ENCODE peak calls at places on chromosomes 5 and 9, in four cellular contexts. D is lung, V is PC-9, Q is neuronal stem cell. X is an unnamed sample.
A peak's percentile ranks its signal among the peaks of the same experiment; 100 is the strongest.

GRCh38 chr5:169812786-169813185 is 167.5 kb downstream of the INSYN2B start:
- DNase-seq in D (no peak), Q (no peak), V (no peak), X (no peak)

GRCh38 chr5:79448336-79448735 is 65.6 kb downstream of the HOMER1 start:
- DNase-seq in D (no peak), Q (no peak), V (no peak), X (no peak)

GRCh38 chr5:33146916-33147315 is 293.8 kb upstream of the TARS1 start:
- DNase-seq in V (no peak), D (no peak), Q (no peak), X (no peak)

GRCh38 chr9:15513335-15513734 is 2.6 kb upstream of the PSIP1 start:
- DNase-seq in Q (no peak), D (no peak), V (no peak), X (peak; percentile 29)

GRCh38 chr9:38339087-38339486 is 53.4 kb upstream of the ALDH1B1 start:
- DNase-seq in V (no peak), D (no peak), Q (no peak), X (no peak)

GRCh38 chr5:95619518-95620029 is 313 bp upstream of the GPR150 start:
- DNase-seq in Q (no peak), V (no peak), D (no peak), X (no peak)

GRCh38 chr9:90722116-90722515 is 79.5 kb upstream of the DIRAS2 start:
- DNase-seq in D (no peak), V (no peak), Q (no peak), X (no peak)

GRCh38 chr5:13427859-13428557 is 516.5 kb downstream of the DNAH5 start:
- DNase-seq in Q (no peak), V (no peak), D (no peak), X (no peak)

GRCh38 chr9:83247732-83248131 is 184.8 kb upstream of the RASEF start:
- DNase-seq in Q (no peak), D (no peak), V (no peak), X (no peak)

GRCh38 chr9:137221477-137222111 is 446 bp downstream of the RNF208 start:
- DNase-seq in V (no peak), D (no peak), Q (no peak), X (peak; percentile 65)

GRCh38 chr9:95181226-95181818 is 136.2 kb downstream of the FANCC start:
- DNase-seq in V (no peak), Q (no peak), D (no peak), X (no peak)

GRCh38 chr9:82695704-82696103 is 367.2 kb downstream of the RASEF start:
- DNase-seq in V (no peak), D (no peak), Q (no peak), X (no peak)

GRCh38 chr5:151406322-151406947 is 41.0 kb upstream of the SLC36A1 start:
- DNase-seq in V (no peak), Q (no peak), D (no peak), X (no peak)

GRCh38 chr9:16136961-16137360 is 584.1 kb downstream of the CCDC171 start:
- DNase-seq in D (no peak), Q (no peak), V (no peak), X (no peak)

GRCh38 chr5:80711938-80712337 is 57.2 kb upstream of the DHFR start:
- DNase-seq in Q (peak; percentile 11), V (peak; percentile 9), D (no peak), X (peak; percentile 62)

GRCh38 chr5:2007906-2008437 is 125.2 kb upstream of the IRX4 start:
- DNase-seq in D (peak; percentile 50), Q (no peak), V (no peak), X (no peak)

GRCh38 chr5:144167998-144168397 is 2.5 kb downstream of the YIPF5 start:
- DNase-seq in Q (no peak), D (no peak), V (no peak), X (no peak)
- H3K4me3 ChIP-seq in Q (no peak overlapping the region), D (no peak overlapping the region), V (no peak overlapping the region), X (no peak overlapping the region)

GRCh38 chr5:84430863-84431663 is 46.4 kb upstream of the EDIL3 start:
- DNase-seq in V (peak; percentile 49), Q (no peak), D (no peak), X (no peak)
- H3K4me1 ChIP-seq in V (peaks cover 21% of the 10 kb centered on the region), Q (no peaks in the 10 kb centered on the region), D (no peaks in the 10 kb centered on the region), X (peaks cover 6% of the 10 kb centered on the region)

DNA sequence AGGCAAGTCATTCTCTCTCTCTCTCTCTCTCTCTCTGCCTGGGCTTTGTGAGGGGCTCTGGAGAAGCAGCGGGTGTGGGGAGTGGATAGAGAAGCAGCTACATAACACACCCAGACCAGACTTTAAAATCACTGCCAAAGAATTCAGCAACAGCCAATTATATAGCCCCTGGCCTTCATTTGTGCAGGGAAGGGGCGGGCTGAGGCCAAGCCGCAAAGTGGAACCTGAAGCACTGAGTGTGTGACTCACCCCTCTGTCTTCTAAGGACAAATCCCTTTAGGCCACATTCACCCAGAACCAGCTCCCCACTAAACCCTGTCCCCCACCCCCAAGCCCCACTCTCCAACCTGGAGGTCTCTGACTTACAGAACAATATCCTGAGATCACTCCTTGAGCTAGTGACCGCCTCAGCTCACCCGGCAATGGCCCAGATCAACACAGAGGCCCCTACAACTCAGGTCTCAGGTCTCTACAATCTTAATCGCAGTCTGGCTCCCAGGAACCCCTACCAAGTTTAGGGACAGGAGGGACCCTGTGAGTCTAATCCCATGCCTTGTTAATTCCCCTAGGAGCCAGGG is 6.0 kb downstream of the B4GALT1 start:
- DNase-seq in D (peak; percentile 83), V (peak; percentile 84), Q (peak; percentile 40), X (peak; percentile 67)
- H3K4me3 ChIP-seq in D (no peak overlapping the region), V (peak overlapping the region; percentile 93), Q (no peak overlapping the region), X (no peak overlapping the region)

DNA sequence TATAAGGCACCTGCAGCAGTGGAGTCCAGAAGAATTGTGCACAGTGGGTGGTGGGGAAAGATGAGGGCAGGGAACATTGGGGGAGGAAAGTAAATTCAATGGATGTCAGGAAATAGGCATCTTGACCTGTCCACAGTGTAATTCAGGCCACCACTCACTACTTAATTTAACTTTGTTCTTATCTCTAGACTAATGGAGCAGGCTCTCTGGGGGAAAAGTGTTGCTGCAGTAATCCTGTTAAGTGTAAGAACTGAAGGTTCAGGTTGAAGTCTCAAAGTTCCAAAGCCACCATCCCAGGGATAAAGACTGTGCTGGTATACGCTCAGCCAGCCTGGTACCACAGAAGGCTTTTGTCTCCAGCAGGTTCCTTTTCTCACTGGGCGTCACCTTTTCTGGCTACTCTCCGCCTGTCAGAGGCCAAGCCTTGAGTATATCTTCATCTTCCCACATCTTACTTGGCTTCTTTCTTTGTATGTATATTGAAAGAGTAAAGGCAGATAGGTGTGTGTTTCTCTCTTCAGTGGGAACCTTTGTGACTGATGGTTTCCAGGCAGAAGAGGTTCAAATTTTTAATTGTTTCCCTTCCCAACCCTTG is 150.9 kb upstream of the DMRT1 start:
- DNase-seq in D (no peak), Q (no peak), V (no peak), X (no peak)
- H3K4me1 ChIP-seq in D (peaks cover 2% of the 10 kb centered on the region), Q (peaks cover 22% of the 10 kb centered on the region), V (peaks cover 51% of the 10 kb centered on the region), X (no peaks in the 10 kb centered on the region)

DNA sequence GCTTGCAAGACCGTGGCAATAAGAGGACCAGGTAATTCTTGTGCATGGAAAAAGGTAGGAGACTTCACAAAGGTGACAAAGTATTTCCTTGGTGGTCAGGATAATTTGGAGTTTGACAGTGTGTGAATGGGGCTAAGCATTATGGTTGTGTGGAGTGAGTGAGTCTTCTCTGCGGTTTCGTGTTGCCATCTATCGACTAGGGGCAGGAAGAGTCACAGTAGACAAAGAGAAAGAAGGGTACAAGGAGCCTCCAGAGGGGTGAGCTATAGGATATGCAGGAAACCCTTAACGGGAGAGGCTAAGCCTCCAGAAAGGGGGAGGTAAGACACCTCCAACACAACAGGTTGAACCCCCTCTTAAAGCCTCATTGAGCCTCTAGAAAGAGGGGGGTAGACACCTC is 64.0 kb upstream of the RANBP6 start:
- DNase-seq in D (no peak), Q (no peak), V (no peak), X (no peak)
- H3K4me3 ChIP-seq in D (no peak overlapping the region), Q (peak overlapping the region; percentile 43), V (peak overlapping the region; percentile 64), X (peak overlapping the region; percentile 46)

DNA sequence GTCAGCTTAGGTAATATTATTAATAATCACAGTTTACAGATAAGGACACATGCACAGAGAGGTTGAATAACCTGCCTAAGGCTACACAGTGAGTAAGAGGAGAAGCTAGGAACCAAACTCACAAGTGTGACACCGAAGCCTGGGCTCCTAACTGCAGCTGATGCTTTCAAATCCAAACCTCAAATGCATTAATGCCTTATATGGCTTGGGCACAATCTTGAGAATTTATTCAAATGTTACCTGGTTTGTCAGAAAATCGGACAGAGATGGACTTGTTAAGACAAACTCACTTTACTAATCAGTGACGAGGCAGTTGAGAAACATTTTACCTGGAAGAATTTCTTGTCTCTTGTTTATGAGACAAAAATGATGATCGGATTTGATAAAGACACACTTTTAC is 54.7 kb downstream of the DAP start:
- DNase-seq in Q (no peak), D (no peak), V (no peak), X (no peak)
- H3K4me1 ChIP-seq in Q (no peaks in the 10 kb centered on the region), D (peaks cover 3% of the 10 kb centered on the region), V (peaks cover 75% of the 10 kb centered on the region), X (peaks cover 24% of the 10 kb centered on the region)